ENCODE peak calls at places on chromosomes 16 and 17, in six cellular contexts. F is mesendoderm, G is IMR-90, C is neuronal stem cell, D is H1, Z is H9. J is an unnamed sample.

GRCh38 chr17:62724398-62725146 is 83.5 kb downstream of the MARCHF10 start:
- DNase-seq in F (no peak), G (peak; percentile 44), C (no peak), D (no peak), Z (peak; percentile 31), J (no peak)

GRCh38 chr17:20271016-20271610 is 196.2 kb downstream of the LGALS9B start:
- DNase-seq in F (no peak), G (peak; percentile 31), C (no peak), D (no peak), Z (no peak), J (no peak)

GRCh38 chr16:2963611-2964415 is at the start of gene KREMEN2:
- DNase-seq in F (peak; percentile 90), G (no peak), C (peak; percentile 64), D (peak; percentile 87), Z (peak; percentile 90), J (peak; percentile 45)

GRCh38 chr17:4947010-4947410 is 1.3 kb downstream of the PFN1 start:
- DNase-seq in F (peak; percentile 30), G (no peak), C (no peak), D (no peak), Z (no peak), J (no peak)

GRCh38 chr17:81576621-81577277 is 24.6 kb upstream of the FAAP100 start:
- DNase-seq in F (no peak), G (peak; percentile 88), C (no peak), D (no peak), Z (peak; percentile 25), J (peak; percentile 79)

GRCh38 chr17:27669136-27669535 is 38.1 kb downstream of the LGALS9 start:
- DNase-seq in F (no peak), G (no peak), C (no peak), D (no peak), Z (peak; percentile 21), J (no peak)

GRCh38 chr16:59192551-59193199 is 458.6 kb upstream of the GOT2 start:
- DNase-seq in F (peak; percentile 65), G (peak; percentile 11), C (peak; percentile 40), D (peak; percentile 86), Z (peak; percentile 68), J (peak; percentile 6)

GRCh38 chr17:78241277-78242023 is 10.0 kb downstream of the TMEM235 start:
- DNase-seq in F (peak; percentile 90), G (peak; percentile 47), C (no peak), D (peak; percentile 49), Z (peak; percentile 83), J (peak; percentile 48)

GRCh38 chr17:14331200-14331981 is 30.5 kb downstream of the HS3ST3B1 start:
- DNase-seq in F (peak; percentile 84), G (no peak), C (peak; percentile 71), D (no peak), Z (peak; percentile 73), J (no peak)

GRCh38 chr17:81171941-81172340 is 5.9 kb upstream of the AATK start:
- DNase-seq in F (no peak), G (peak; percentile 13), C (no peak), D (no peak), Z (no peak), J (no peak)

GRCh38 chr17:29956225-29956624 is 14.8 kb downstream of the EFCAB5 start:
- DNase-seq in F (no peak), G (no peak), C (no peak), D (no peak), Z (no peak), J (no peak)

GRCh38 chr17:43645765-43646481 is 15.8 kb downstream of the MEOX1 start:
- DNase-seq in F (no peak), G (no peak), C (no peak), D (peak; percentile 78), Z (no peak), J (peak; percentile 51)

GRCh38 chr16:14337303-14338191 is 266.4 kb downstream of the MRTFB start:
- DNase-seq in F (no peak), G (peak; percentile 53), C (no peak), D (no peak), Z (no peak), J (no peak)

GRCh38 chr17:76586741-76587487 is 1.3 kb upstream of the ST6GALNAC2 start:
- DNase-seq in F (peak; percentile 51), G (no peak), C (no peak), D (no peak), Z (no peak), J (no peak)

GRCh38 chr17:36095992-36096391 is 6.0 kb upstream of the CCL3 start:
- DNase-seq in F (no peak), G (no peak), C (no peak), D (no peak), Z (no peak), J (no peak)

GRCh38 chr16:1146409-1146808 is 6.5 kb upstream of the CACNA1H start:
- DNase-seq in F (no peak), G (no peak), C (no peak), D (no peak), Z (no peak), J (no peak)

GRCh38 chr17:32807577-32807976 is 69.3 kb downstream of the MYO1D start:
- DNase-seq in F (peak; percentile 25), G (no peak), C (no peak), D (no peak), Z (no peak), J (no peak)

GRCh38 chr17:68060336-68060735 is 24.8 kb downstream of the KPNA2 start:
- DNase-seq in F (no peak), G (no peak), C (no peak), D (no peak), Z (no peak), J (no peak)

GRCh38 chr17:65538679-65539529 is 22.5 kb downstream of the AXIN2 start:
- DNase-seq in F (no peak), G (no peak), C (no peak), D (no peak), Z (no peak), J (no peak)

GRCh38 chr16:89084814-89085612 is 8.6 kb upstream of the ACSF3 start:
- DNase-seq in F (no peak), G (no peak), C (no peak), D (no peak), Z (no peak), J (no peak)

GRCh38 chr17:80395402-80396151 is 19.4 kb upstream of the ENDOV start:
- DNase-seq in F (peak; percentile 30), G (no peak), C (no peak), D (no peak), Z (peak; percentile 59), J (no peak)

GRCh38 chr16:29908719-29909220 is 8.5 kb downstream of the ASPHD1 start:
- DNase-seq in F (no peak), G (no peak), C (no peak), D (no peak), Z (no peak), J (no peak)

GRCh38 chr17:42563950-42564349 is 2.0 kb downstream of the COASY start:
- DNase-seq in F (no peak), G (no peak), C (no peak), D (no peak), Z (no peak), J (no peak)

GRCh38 chr17:49887086-49887743 is 39.3 kb upstream of the TAC4 start:
- DNase-seq in F (peak; percentile 98), G (no peak), C (no peak), D (no peak), Z (peak; percentile 87), J (no peak)

GRCh38 chr17:49889500-49889899 is 41.6 kb upstream of the TAC4 start:
- DNase-seq in F (no peak), G (no peak), C (no peak), D (no peak), Z (no peak), J (no peak)

GRCh38 chr17:49890077-49890821 is 42.4 kb upstream of the TAC4 start:
- DNase-seq in F (peak; percentile 47), G (no peak), C (no peak), D (peak; percentile 71), Z (peak; percentile 76), J (no peak)

GRCh38 chr17:49886036-49886435 is 38.2 kb upstream of the TAC4 start:
- DNase-seq in F (no peak), G (no peak), C (no peak), D (no peak), Z (no peak), J (no peak)

DNA sequence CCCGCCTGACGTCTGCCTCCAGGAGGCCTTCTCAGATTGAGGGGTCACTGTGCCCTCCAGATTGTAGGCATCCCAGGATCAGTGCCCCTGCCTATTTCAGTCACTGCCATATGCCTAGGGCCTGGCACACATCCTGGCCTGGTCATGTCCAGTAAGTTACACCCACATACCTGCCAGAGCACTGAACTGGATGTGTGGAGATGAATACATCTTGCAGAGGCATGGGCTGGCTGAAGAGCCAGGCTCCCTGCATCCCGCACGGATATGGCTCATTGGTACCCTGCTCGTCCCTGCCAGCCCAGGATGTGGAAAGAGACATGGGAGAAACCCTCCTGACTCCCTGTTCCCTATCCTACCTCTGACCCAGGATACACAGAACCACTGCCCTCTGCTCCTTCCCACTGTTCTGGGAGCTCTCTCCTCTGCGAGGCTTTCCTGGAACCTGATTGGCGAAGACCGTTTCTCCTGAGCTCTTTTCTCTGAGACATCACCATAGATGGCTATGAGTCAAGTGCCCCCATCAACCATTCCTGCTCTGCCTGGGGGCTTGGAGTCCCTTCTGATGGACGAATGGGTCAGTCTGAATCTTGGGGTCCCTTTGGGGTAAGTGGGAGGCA is 40.0 kb upstream of the TAC4 start:
- DNase-seq in F (no peak), G (no peak), C (no peak), D (no peak), Z (no peak), J (no peak)
- H3K79me1 ChIP-seq in F (no peaks in the 10 kb centered on the region), G (no peaks in the 10 kb centered on the region), C (no peaks in the 10 kb centered on the region), D (no peaks in the 10 kb centered on the region), Z (no peaks in the 10 kb centered on the region), J (no peaks in the 10 kb centered on the region)

DNA sequence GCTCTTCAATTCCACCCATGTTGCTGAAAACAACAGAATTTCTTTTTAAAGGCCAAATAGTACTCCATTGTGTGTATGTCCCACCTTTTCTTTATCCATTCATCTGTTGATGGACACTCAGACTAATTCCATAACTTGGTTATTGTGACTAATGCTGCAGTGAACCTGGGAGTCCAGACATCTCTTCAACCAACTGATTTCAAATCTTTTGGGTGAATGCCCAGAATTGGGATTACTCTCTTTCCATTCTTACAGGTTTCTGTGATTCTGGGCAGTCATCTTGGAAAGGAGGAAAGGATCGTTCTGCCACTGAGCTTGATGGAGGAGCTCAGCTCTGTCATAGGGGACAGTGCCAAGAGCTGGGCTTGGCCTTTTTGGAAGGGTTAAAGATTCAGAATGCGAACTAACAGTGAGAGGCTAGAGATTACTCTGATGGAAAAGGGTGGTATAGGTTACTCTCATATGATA is 48.1 kb downstream of the HIC1 start:
- DNase-seq in F (no peak), G (peak; percentile 90), C (no peak), D (no peak), Z (no peak), J (peak; percentile 47)
- H4K8ac ChIP-seq in F (no peak overlapping the region), G (no peak overlapping the region), C (no peak overlapping the region), D (no peak overlapping the region), Z (no peak overlapping the region), J (no peak overlapping the region)

DNA sequence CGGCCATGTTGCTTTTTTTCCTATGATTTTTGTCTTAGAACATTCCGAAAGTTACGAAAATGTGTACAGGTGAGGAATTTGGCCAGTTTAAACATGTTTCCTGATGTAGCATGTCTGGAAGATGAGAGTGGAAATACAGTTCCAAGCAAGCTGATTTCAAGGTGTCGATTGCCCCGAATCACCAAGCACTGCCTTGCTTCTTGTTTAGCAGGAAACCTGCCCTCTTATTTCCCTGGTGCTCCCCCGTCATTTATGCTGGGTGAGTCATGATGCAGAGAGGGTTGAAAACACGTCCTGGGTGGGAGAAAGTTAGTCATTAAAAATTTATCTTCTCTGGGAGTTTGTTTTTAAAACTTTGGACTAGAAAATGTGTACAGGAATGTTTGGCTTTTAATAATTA is 608.6 kb upstream of the EEF2KMT start:
- DNase-seq in F (no peak), G (no peak), C (no peak), D (no peak), Z (no peak), J (no peak)
- H2AK5ac ChIP-seq in F (no peak overlapping the region), G (no peak overlapping the region), C (no peak overlapping the region), D (no peak overlapping the region), Z (no peak overlapping the region), J (no peak overlapping the region)

GRCh38 chr16:22757202-22757601 is 56.8 kb upstream of the HS3ST2 start:
- DNase-seq in F (no peak), G (no peak), C (no peak), D (no peak), Z (no peak), J (no peak)
- H3K79me1 ChIP-seq in F (no peaks in the 10 kb centered on the region), G (no peaks in the 10 kb centered on the region), C (no peaks in the 10 kb centered on the region), D (no peaks in the 10 kb centered on the region), Z (no peaks in the 10 kb centered on the region), J (no peaks in the 10 kb centered on the region)